ENCODE peak calls at places on chromosomes 12 and 14, in six cellular contexts. Q is HepG2, G is GM12878, A is H1, C is WTC11, W is K562. D is an unnamed sample.
A peak's percentile ranks its signal among the peaks of the same experiment; 100 is the strongest.

GRCh38 chr12:2904260-2904659 is 13.6 kb downstream of the TULP3 start:
- DNase-seq in Q (no peak), G (no peak), A (no peak), C (no peak), W (no peak), D (no peak)

GRCh38 chr14:22520235-22520634 is 68.8 kb downstream of the DAD1 start:
- DNase-seq in Q (no peak), G (no peak), A (no peak), C (no peak), W (peak; percentile 10), D (no peak)

GRCh38 chr12:102120886-102121285 is 903 bp downstream of the PARPBP start:
- DNase-seq in Q (peak; percentile 29), G (no peak), A (no peak), C (no peak), W (peak; percentile 19), D (peak; percentile 25)

GRCh38 chr14:55097894-55098560 is 31.0 kb upstream of the LGALS3 start:
- DNase-seq in Q (no peak), G (peak; percentile 99), A (no peak), C (no peak), W (no peak), D (no peak)

GRCh38 chr12:127280393-127281275 is 986.3 kb upstream of the TMEM132C start:
- DNase-seq in Q (peak; percentile 4), G (no peak), A (peak; percentile 99), C (peak; percentile 74), W (peak; percentile 86), D (peak; percentile 76)

GRCh38 chr14:55704654-55705053 is 124.6 kb downstream of the KTN1 start:
- DNase-seq in Q (no peak), G (no peak), A (no peak), C (no peak), W (no peak), D (no peak)

GRCh38 chr12:28191018-28191595 is 851 bp downstream of the CCDC91 start:
- DNase-seq in Q (no peak), G (no peak), A (no peak), C (no peak), W (peak; percentile 16), D (peak; percentile 23)

GRCh38 chr14:77883479-77884238 is 83.8 kb downstream of the ADCK1 start:
- DNase-seq in Q (no peak), G (no peak), A (no peak), C (no peak), W (no peak), D (no peak)

GRCh38 chr12:6592087-6592486 is 15.1 kb downstream of the CHD4 start:
- DNase-seq in Q (no peak), G (no peak), A (no peak), C (no peak), W (no peak), D (no peak)

GRCh38 chr12:47975816-47976215 is 12.4 kb downstream of the TMEM106C start:
- DNase-seq in Q (no peak), G (no peak), A (no peak), C (no peak), W (no peak), D (no peak)

GRCh38 chr12:31819427-31819826 is 90.6 kb upstream of the AMN1 start:
- DNase-seq in Q (no peak), G (no peak), A (no peak), C (no peak), W (no peak), D (no peak)

GRCh38 chr12:47207829-47208248 is 128.1 kb upstream of the AMIGO2 start:
- DNase-seq in Q (no peak), G (peak; percentile 66), A (no peak), C (no peak), W (no peak), D (no peak)

GRCh38 chr12:65721541-65722190 is 102.6 kb upstream of the HMGA2 start:
- DNase-seq in Q (no peak), G (no peak), A (no peak), C (no peak), W (no peak), D (no peak)

GRCh38 chr12:53358836-53359419 is 21.0 kb upstream of the SP1 start:
- DNase-seq in Q (no peak), G (no peak), A (no peak), C (no peak), W (no peak), D (no peak)

GRCh38 chr12:91178139-91178561 is 4.5 kb downstream of the DCN start:
- DNase-seq in Q (peak; percentile 6), G (no peak), A (no peak), C (no peak), W (no peak), D (peak; percentile 43)

GRCh38 chr12:129641916-129642315 is 261.9 kb downstream of the TMEM132D start:
- DNase-seq in Q (no peak), G (no peak), A (no peak), C (no peak), W (no peak), D (no peak)

GRCh38 chr12:7142057-7142644 is 12.0 kb downstream of the CLSTN3 start:
- DNase-seq in Q (peak; percentile 41), G (no peak), A (peak; percentile 85), C (peak; percentile 78), W (peak; percentile 53), D (peak; percentile 83)

GRCh38 chr14:24665440-24665991 is 31.5 kb upstream of the GZMB start:
- DNase-seq in Q (no peak), G (peak; percentile 77), A (no peak), C (no peak), W (no peak), D (no peak)

GRCh38 chr12:6981152-6982052 is 10.7 kb downstream of the EMG1 start:
- DNase-seq in Q (peak; percentile 96), G (no peak), A (no peak), C (no peak), W (no peak), D (no peak)

GRCh38 chr14:97866664-97867063 is 1069.5 kb downstream of the VRK1 start:
- DNase-seq in Q (no peak), G (no peak), A (no peak), C (no peak), W (no peak), D (peak; percentile 57)

GRCh38 chr14:77511486-77512162 is 13.0 kb upstream of the ISM2 start:
- DNase-seq in Q (no peak), G (no peak), A (no peak), C (no peak), W (no peak), D (no peak)

DNA sequence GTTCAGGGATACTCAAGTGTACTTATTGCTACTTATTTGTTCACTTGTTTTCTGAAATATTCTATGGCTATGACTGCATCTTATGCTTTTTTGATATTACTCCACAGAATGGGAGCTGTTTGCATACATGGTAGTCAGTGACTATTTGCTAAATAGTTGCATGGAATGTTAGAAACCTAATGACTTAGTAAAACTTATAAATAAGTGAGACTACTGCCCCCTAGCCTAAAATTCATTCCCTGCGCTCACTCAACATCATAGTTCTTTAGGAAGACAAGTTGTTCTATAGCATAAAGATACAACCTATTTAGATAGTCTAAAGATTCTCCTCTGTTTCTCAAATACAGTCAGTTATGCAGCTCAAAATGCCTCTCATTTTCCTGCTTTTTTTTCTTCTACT is 305.5 kb downstream of the CEP128 start:
- DNase-seq in Q (no peak), G (no peak), A (no peak), C (no peak), W (no peak), D (peak; percentile 63)
- TF ChIP-seq CREB1 in Q (no peak), G (no peak), A (no peak), C (no peak), W (no peak), D (no peak)

DNA sequence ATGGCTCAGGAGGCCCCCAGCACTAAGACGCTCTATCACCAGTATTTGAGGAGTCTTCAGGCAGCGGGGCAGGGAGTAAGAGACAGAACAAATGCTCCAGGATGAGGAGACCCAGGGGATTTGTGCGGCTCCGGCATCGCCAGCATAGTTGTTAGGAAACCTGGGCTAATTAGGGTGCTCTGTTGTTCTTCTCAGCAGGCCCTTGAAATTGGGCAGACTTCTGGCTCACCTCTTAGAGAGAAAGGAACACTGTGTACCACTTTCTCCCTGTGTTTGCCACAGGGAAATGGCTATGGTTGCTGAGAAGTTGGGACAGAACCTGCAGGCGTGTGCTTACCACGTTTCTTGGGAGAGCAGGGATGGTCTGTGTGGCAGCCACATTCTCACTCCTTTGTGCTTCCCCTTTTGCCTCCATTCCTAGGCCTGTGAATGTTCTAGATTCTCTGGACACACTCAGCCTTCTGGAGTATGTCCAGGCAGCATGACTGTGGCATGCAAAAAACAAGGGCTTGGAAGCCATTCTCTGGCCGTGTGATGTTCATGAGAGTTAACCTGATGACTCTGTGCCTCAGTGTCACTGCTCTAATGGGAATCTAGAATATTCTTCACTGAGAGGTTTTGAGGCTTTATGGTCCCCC is 109.0 kb downstream of the CHST11 start:
- DNase-seq in Q (no peak), G (no peak), A (no peak), C (no peak), W (no peak), D (no peak)
- TF ChIP-seq CREB1 in Q (no peak), G (no peak), A (no peak), C (no peak), W (no peak), D (no peak)

GRCh38 chr14:20757963-20758362 is 10.2 kb upstream of the EDDM3B start:
- DNase-seq in Q (no peak), G (no peak), A (peak; percentile 63), C (peak; percentile 57), W (peak; percentile 41), D (peak; percentile 68)
- TF ChIP-seq CREB1 in Q (no peak), G (no peak), A (no peak), C (no peak), W (no peak), D (no peak)

GRCh38 chr14:45211295-45211694 is 41.7 kb downstream of the MIS18BP1 start:
- DNase-seq in Q (no peak), G (no peak), A (no peak), C (no peak), W (no peak), D (no peak)

DNA sequence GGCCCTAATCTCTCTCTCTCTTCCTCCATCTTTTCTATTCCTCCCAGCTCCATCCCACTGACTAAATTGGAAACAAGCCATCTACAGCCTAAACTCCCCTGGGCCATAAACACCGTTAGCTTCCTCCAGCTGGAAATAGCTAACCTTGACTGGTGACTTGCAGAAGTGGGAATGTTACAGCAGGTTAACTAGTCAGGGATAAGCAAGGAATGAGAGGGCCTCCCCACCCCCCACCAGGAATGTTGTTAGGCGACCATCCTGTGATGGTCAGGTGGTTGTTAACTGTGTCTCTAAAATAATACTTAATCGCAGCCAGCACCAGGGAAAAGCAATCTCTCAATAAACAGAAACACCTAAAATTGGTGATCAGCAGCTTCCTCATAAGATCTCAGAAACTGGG is 40.8 kb downstream of the MIS18BP1 start:
- DNase-seq in Q (no peak), G (no peak), A (no peak), C (peak; percentile 21), W (no peak), D (peak; percentile 55)
- TF ChIP-seq CREB1 in Q (no peak), G (no peak), A (no peak), C (no peak), W (no peak), D (no peak)

DNA sequence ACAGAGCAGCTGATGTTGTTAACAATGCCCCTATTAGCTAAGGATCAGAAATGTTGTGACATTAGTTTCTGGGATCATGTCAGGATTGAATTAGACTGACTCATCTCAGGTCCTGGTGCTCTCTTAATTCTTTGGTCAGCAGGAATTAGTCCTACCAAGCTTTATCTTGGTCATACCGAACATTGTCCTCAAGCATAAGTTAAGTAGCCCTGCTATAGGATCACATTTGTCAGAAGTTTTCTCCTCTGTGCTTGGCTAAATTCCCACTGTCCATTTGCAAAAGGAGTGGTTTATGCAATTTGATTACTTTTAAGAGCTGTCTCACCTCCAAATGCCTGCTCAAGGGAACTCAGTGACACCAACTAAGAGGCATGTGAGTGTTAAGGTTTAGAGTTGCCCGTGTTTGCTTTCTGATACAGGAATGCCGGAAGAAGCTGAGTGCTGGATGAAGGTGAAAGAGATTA is 48.4 kb upstream of the IFNG-AS1 start:
- DNase-seq in Q (peak; percentile 9), G (no peak), A (no peak), C (no peak), W (no peak), D (no peak)
- TF ChIP-seq CREB1 in Q (no peak), G (no peak), A (no peak), C (no peak), W (no peak), D (no peak)